ENCODE peak calls at places on chromosome 13, in five cellular contexts. E is K562, H is GM12878, S is HepG2, U is HCT116. Y is an unnamed sample.

GRCh38 chr13:70905035-70905434 is 796.8 kb upstream of the KLHL1 start:
- DNase-seq in E (no peak), U (no peak), S (no peak), H (no peak), Y (no peak)

GRCh38 chr13:52737900-52738299 is 1.7 kb downstream of the CNMD start:
- DNase-seq in S (no peak), E (no peak), U (no peak), H (no peak), Y (peak; percentile 33)

GRCh38 chr13:45521292-45521691 is 56.6 kb downstream of the COG3 start:
- DNase-seq in E (no peak), U (no peak), S (no peak), H (no peak), Y (no peak)

GRCh38 chr13:62302341-62302740 is 886.7 kb upstream of the PCDH20 start:
- DNase-seq in S (no peak), U (no peak), H (no peak), E (no peak), Y (no peak)

GRCh38 chr13:20608438-20609020 is 41.6 kb downstream of the IFT88 start:
- DNase-seq in S (no peak), E (no peak), H (no peak), U (no peak), Y (no peak)

GRCh38 chr13:113732176-113732960 is 26.7 kb upstream of the TMEM255B start:
- DNase-seq in H (no peak), S (no peak), U (no peak), E (no peak), Y (no peak)

GRCh38 chr13:70023506-70023905 is 84.1 kb upstream of the ATXN8OS start:
- DNase-seq in H (no peak), S (no peak), U (no peak), E (no peak), Y (no peak)

GRCh38 chr13:109158383-109158782 is 529.0 kb downstream of the MYO16 start:
- DNase-seq in E (no peak), U (no peak), S (no peak), H (no peak), Y (no peak)

GRCh38 chr13:104949840-104950805 is 1585.3 kb downstream of the EFNB2 start:
- DNase-seq in S (no peak), H (no peak), E (no peak), U (no peak), Y (no peak)

GRCh38 chr13:45704211-45704739 is 2.2 kb downstream of the CBY2 start:
- DNase-seq in E (no peak), U (no peak), H (no peak), S (no peak), Y (no peak)

GRCh38 chr13:73722120-73722519 is 412.1 kb downstream of the KLF12 start:
- DNase-seq in H (peak; percentile 39), E (no peak), S (peak; percentile 5), U (peak; percentile 51), Y (peak; percentile 29)

GRCh38 chr13:92657565-92657964 is 569.0 kb upstream of the GPC6 start:
- DNase-seq in S (no peak), U (no peak), H (no peak), E (no peak), Y (no peak)

GRCh38 chr13:75704942-75705320 is 68.8 kb downstream of the LMO7 start:
- DNase-seq in S (no peak), U (peak; percentile 84), H (no peak), E (no peak), Y (no peak)
- H3K9ac ChIP-seq in S (no peak overlapping the region), U (peak overlapping the region; percentile 71), H (no peak overlapping the region), E (no peak overlapping the region), Y (no peak overlapping the region)

DNA sequence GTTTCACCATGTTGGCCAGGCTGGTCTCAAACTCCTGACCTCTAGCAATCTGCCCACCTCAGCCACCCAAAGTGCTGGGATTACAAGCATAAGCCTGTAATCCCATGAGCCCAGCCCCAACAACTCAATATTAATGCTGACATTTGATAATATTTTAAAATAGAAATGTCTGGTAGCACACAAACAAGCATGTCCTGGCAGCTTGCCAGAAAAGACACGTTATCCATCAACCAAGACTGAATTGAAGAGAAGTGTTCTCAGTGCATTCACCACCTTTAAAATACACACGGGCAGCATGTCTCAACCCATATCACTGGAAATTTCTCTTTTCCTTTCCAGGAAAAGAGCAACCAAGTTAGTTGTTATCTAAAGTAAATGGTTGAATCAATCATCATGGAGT is 25.2 kb downstream of the LHFPL6 start:
- DNase-seq in S (no peak), H (no peak), U (no peak), E (no peak), Y (no peak)
- TF ChIP-seq SIN3A in S (no peak), H (no peak), U (no peak), E (no peak), Y (no peak)

GRCh38 chr13:31209172-31209818 is 9.5 kb downstream of the B3GLCT start:
- DNase-seq in U (no peak), H (no peak), S (no peak), E (peak; percentile 17), Y (peak; percentile 83)

GRCh38 chr13:31208554-31209122 is 8.9 kb downstream of the B3GLCT start:
- DNase-seq in E (no peak), U (no peak), H (no peak), S (no peak), Y (no peak)

GRCh38 chr13:31204592-31204991 is 4.8 kb downstream of the B3GLCT start:
- DNase-seq in S (peak; percentile 34), H (no peak), E (peak; percentile 80), U (peak; percentile 45), Y (peak; percentile 40)

GRCh38 chr13:31209819-31210209 is 10.0 kb downstream of the B3GLCT start:
- DNase-seq in E (no peak), S (no peak), H (no peak), U (no peak), Y (no peak)

DNA sequence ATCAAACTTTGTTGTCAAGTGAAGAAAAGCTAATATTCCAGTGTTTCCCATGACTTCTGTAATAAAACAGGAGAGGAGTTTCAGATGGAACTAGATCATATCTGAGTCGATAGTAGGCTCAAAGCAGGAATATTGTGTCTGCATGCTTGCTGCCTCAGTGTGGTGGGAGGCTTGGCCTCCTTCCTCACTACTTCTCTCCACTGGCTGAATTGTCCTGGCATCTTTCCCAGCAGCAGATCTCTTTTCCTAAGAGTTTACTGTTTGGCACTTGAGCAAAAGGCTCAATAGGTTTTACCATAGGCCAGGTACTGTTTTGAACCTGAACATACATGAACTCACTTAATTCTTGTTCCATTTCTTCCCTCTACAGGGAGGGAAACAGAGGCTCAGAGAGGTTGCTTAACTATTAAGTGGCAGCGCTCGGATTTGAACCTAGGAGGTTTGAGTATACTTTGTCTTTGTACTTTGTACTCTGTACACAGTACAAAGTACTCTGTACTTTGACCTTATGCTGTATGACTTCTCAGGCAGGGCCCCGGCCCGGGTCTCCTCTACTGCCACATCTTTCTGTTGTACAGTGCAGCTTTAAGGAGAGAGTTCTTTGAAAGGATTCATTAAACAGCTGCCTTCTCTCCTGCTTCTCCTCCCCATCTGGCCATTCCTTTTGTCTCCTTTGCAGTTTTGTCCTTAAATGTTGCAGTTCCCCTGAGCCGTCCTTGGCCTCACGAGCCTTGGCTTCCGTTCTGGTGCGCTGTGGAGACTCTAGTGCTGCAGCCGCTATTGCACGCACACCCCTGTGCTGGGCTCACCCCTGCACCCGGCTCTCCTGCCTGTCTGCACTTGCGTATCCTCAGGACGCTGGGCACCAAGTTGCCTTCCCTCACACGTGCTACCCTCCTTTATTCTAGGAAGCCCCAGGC is 8.1 kb downstream of the B3GLCT start:
- DNase-seq in E (no peak), S (no peak), U (no peak), H (no peak), Y (no peak)
- TF ChIP-seq REST in E (no peak), S (no peak), U (no peak), H (no peak), Y (no peak)

GRCh38 chr13:43816401-43816889 is 29.7 kb upstream of the ENOX1 start:
- DNase-seq in E (no peak), U (no peak), H (no peak), S (no peak), Y (no peak)

GRCh38 chr13:43815204-43815603 is 28.4 kb upstream of the ENOX1 start:
- DNase-seq in U (no peak), E (no peak), H (no peak), S (no peak), Y (peak; percentile 20)
- H3K9ac ChIP-seq in U (no peak overlapping the region), E (no peak overlapping the region), H (no peak overlapping the region), S (no peak overlapping the region), Y (peak overlapping the region; percentile 55)

GRCh38 chr13:99859178-99860177 is 112.1 kb downstream of the ZIC5 start:
- DNase-seq in H (peak; percentile 41), E (no peak), U (no peak), S (no peak), Y (no peak)
- TF ChIP-seq SIN3A in H (no peak), E (no peak), U (no peak), S (no peak), Y (no peak)

GRCh38 chr13:77918391-77919261 is at the start of gene EDNRB:
- DNase-seq in S (no peak), E (no peak), U (no peak), H (no peak), Y (peak; percentile 39)
- TF ChIP-seq REST in S (no peak), E (no peak), U (no peak), H (no peak), Y (no peak)

GRCh38 chr13:97369269-97369893 is 64.6 kb upstream of the RAP2A start:
- DNase-seq in S (no peak), U (no peak), E (no peak), H (no peak), Y (no peak)
- H3K9ac ChIP-seq in S (no peak overlapping the region), U (no peak overlapping the region), E (no peak overlapping the region), H (peak overlapping the region; percentile 60), Y (no peak overlapping the region)